ENCODE peak calls at places on chromosomes 7 and 10, in ten cellular contexts. B is fibroblast of the aortic adventitia, N is right atrium auricular region, Y is GM13976, G is foreskin keratinocyte, R is mesothelial cell of epicardium, V is cardiac muscle cell, H is left lung, I is pancreas, T is foreskin fibroblast. Q is an unnamed sample.

GRCh38 chr10:97765201-97765600 is 6.6 kb downstream of the SFRP5 start:
- DNase-seq in Y (no peak), T (no peak), G (no peak), V (no peak), R (no peak), B (no peak), N (no peak), H (no peak), I (no peak), Q (no peak)

GRCh38 chr7:70271617-70272081 is 673.4 kb downstream of the AUTS2 start:
- DNase-seq in G (peak; percentile 9), T (no peak), N (no peak), R (no peak), I (no peak), B (peak; percentile 10), V (peak; percentile 6), Y (no peak), H (no peak), Q (no peak)

GRCh38 chr7:85554294-85554877 is 367.5 kb upstream of the SEMA3D start:
- DNase-seq in V (peak; percentile 85), N (no peak), Y (no peak), R (no peak), T (peak; percentile 83), I (peak; percentile 6), B (peak; percentile 86), H (no peak), G (peak; percentile 58), Q (no peak)

GRCh38 chr7:65404020-65404419 is 30.4 kb downstream of the ZNF92 start:
- DNase-seq in Y (no peak), G (peak; percentile 12), H (no peak), N (no peak), B (no peak), V (no peak), I (no peak), T (peak; percentile 14), R (no peak), Q (no peak)

GRCh38 chr10:71476249-71477011 is 79.7 kb downstream of the CDH23 start:
- DNase-seq in H (no peak), G (no peak), R (no peak), T (peak; percentile 6), N (peak; percentile 61), B (peak; percentile 40), V (peak; percentile 31), I (peak; percentile 21), Y (no peak), Q (no peak)

GRCh38 chr10:104766341-104766740 is 125.3 kb downstream of the SORCS3 start:
- DNase-seq in R (no peak), I (no peak), G (peak; percentile 14), B (peak; percentile 44), N (no peak), Y (no peak), H (no peak), T (peak; percentile 31), V (peak; percentile 3), Q (no peak)

GRCh38 chr7:95545007-95545615 is 51.2 kb downstream of the PDK4 start:
- DNase-seq in B (peak; percentile 75), T (peak; percentile 82), V (peak; percentile 82), R (no peak), N (no peak), Y (no peak), G (peak; percentile 62), I (peak; percentile 61), H (peak; percentile 33), Q (no peak)

GRCh38 chr7:32872421-32872820 is 19.1 kb downstream of the KBTBD2 start:
- DNase-seq in B (no peak), I (no peak), G (no peak), R (no peak), Y (no peak), N (no peak), H (no peak), T (no peak), V (no peak), Q (no peak)

GRCh38 chr10:7696545-7696944 is 6.6 kb upstream of the ITIH2 start:
- DNase-seq in H (peak; percentile 67), I (peak; percentile 70), N (no peak), R (no peak), G (no peak), B (peak; percentile 56), T (no peak), Y (no peak), V (peak; percentile 23), Q (no peak)

GRCh38 chr7:134546903-134547737 is 1.8 kb upstream of the AKR1B15 start:
- DNase-seq in N (peak; percentile 74), B (peak; percentile 76), Y (peak; percentile 46), H (peak; percentile 51), T (peak; percentile 87), I (peak; percentile 57), R (no peak), G (peak; percentile 73), V (peak; percentile 67), Q (no peak)

GRCh38 chr7:120797026-120797645 is 60.8 kb downstream of the TSPAN12 start:
- DNase-seq in T (no peak), N (no peak), G (no peak), H (no peak), I (no peak), Y (no peak), B (no peak), V (no peak), R (no peak), Q (no peak)

GRCh38 chr10:77605466-77605865 is 32.1 kb downstream of the KCNMA1 start:
- DNase-seq in Y (no peak), R (no peak), T (peak; percentile 58), N (no peak), B (no peak), H (no peak), I (no peak), G (no peak), V (no peak), Q (no peak)

GRCh38 chr7:21580073-21580521 is 37.3 kb downstream of the DNAH11 start:
- DNase-seq in G (peak; percentile 92), N (no peak), T (peak; percentile 68), Y (peak; percentile 13), V (peak; percentile 42), I (no peak), R (no peak), H (no peak), B (peak; percentile 68), Q (no peak)
- TF ChIP-seq CTCF in G (no peak), N (no peak), T (no peak), Y (no peak), V (no peak), I (no peak), R (no peak), H (no peak), B (no peak), Q (no peak)

GRCh38 chr7:66571568-66571967 is 57.1 kb upstream of the KCTD7 start:
- DNase-seq in R (no peak), Y (no peak), T (no peak), G (no peak), B (no peak), I (no peak), H (no peak), N (no peak), V (no peak), Q (no peak)

GRCh38 chr7:66576646-66577045 is 52.0 kb upstream of the KCTD7 start:
- DNase-seq in T (no peak), R (no peak), G (peak; percentile 1), V (no peak), Y (no peak), I (no peak), B (no peak), N (no peak), H (no peak), Q (no peak)

DNA sequence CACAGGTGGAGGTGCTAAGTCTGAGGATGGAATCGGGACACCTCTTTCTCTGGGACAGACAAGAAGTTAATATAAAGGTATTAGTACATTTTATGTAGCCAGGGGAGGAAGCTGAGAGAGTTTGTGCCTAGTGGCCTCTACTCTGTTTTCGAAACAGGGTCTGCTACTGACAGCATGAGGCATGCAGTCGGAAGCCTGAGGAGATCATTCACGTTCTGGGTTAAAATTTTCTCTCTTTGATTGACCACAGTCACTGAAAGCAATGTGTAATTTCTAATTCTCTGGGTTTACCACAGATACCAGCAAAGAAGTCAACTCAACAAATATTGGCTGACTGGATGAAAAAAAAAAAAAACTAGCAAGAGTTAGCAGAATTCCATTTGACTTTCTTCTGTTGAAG is 53.3 kb upstream of the KCTD7 start:
- DNase-seq in Y (no peak), R (no peak), I (no peak), V (no peak), G (no peak), H (no peak), N (no peak), B (no peak), T (no peak), Q (no peak)
- TF ChIP-seq CTCF in Y (no peak), R (no peak), I (no peak), V (no peak), G (no peak), H (no peak), N (no peak), B (no peak), T (no peak), Q (no peak)

GRCh38 chr7:8060241-8060640 is 91.6 kb downstream of the GLCCI1 start:
- DNase-seq in H (no peak), N (no peak), T (no peak), I (no peak), V (no peak), Y (no peak), R (no peak), G (no peak), B (no peak), Q (no peak)

GRCh38 chr7:8057566-8057965 is 89.0 kb downstream of the GLCCI1 start:
- DNase-seq in R (no peak), H (no peak), B (no peak), V (no peak), Y (no peak), N (no peak), T (no peak), I (no peak), G (no peak), Q (no peak)

GRCh38 chr7:8058852-8059251 is 90.3 kb downstream of the GLCCI1 start:
- DNase-seq in V (no peak), B (no peak), R (no peak), T (no peak), N (no peak), H (no peak), I (no peak), G (no peak), Y (no peak), Q (no peak)

GRCh38 chr7:8056431-8056830 is 87.8 kb downstream of the GLCCI1 start:
- DNase-seq in G (no peak), H (no peak), B (no peak), I (no peak), T (peak; percentile 34), V (no peak), Y (no peak), R (no peak), N (no peak), Q (no peak)

DNA sequence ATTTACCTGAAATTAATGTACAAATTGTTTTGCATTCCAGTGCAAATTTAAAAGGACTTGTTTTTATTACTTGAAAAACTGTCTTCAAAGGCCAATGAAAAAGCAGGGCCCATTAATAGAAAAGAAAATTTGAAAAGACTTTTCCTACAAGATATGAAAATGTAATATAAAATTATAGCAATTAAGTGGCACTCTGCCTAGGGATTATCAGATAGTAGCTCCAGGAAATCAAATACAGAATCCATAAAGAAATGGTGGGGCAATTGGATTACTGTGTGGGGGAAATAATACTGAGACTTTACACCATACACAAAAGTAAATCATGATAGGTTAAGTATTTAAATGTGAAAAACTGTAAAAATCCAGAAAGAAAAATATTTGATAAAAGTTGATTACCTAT is 89.7 kb downstream of the GLCCI1 start:
- DNase-seq in Y (no peak), V (no peak), R (no peak), T (no peak), N (no peak), I (no peak), B (no peak), G (no peak), H (no peak), Q (no peak)
- TF ChIP-seq CTCF in Y (no peak), V (no peak), R (no peak), T (no peak), N (no peak), I (no peak), B (no peak), G (no peak), H (no peak), Q (no peak)

GRCh38 chr7:151056286-151057037 is 1.2 kb downstream of the CDK5 start:
- DNase-seq in I (no peak), H (no peak), B (no peak), V (no peak), R (no peak), Y (no peak), N (no peak), G (no peak), T (no peak), Q (no peak)
- TF ChIP-seq CTCF in I (no peak), H (no peak), B (no peak), V (no peak), R (no peak), Y (no peak), N (no peak), G (no peak), T (no peak), Q (peak; percentile 17)

Q was measured in type B pancreatic cell.